ENCODE peak calls at places on chromosomes 16 and 17, in ten cellular contexts. One of them, this sample, is unnamed.

GRCh38 chr17:77592503-77592902 is 366.0 kb upstream of the TNRC6C start:
- DNase-seq in lower lobe of right lung: no peak
- DNase-seq in GM13976: no peak
- DNase-seq in fibroblast of the aortic adventitia: no peak
- DNase-seq in esophagus squamous epithelium: no peak
- DNase-seq in heart left ventricle: no peak
- DNase-seq in A549: no peak
- DNase-seq in fibroblast of mammary gland: no peak
- DNase-seq in progenitor cell of endocrine pancreas: no peak
- DNase-seq in GM20000: no peak
- DNase-seq in this sample: no peak

GRCh38 chr16:56325956-56326355 is 99.4 kb downstream of the AMFR start:
- DNase-seq in lower lobe of right lung: no peak
- DNase-seq in GM13976: no peak
- DNase-seq in fibroblast of the aortic adventitia: no peak
- DNase-seq in esophagus squamous epithelium: no peak
- DNase-seq in heart left ventricle: no peak
- DNase-seq in A549: no peak
- DNase-seq in fibroblast of mammary gland: no peak
- DNase-seq in progenitor cell of endocrine pancreas: no peak
- DNase-seq in GM20000: no peak
- DNase-seq in this sample: no peak

GRCh38 chr16:23296994-23297393 is 5.1 kb upstream of the SCNN1B start:
- DNase-seq in lower lobe of right lung: no peak
- DNase-seq in GM13976: peak
- DNase-seq in fibroblast of the aortic adventitia: no peak
- DNase-seq in esophagus squamous epithelium: no peak
- DNase-seq in heart left ventricle: no peak
- DNase-seq in A549: peak
- DNase-seq in fibroblast of mammary gland: no peak
- DNase-seq in progenitor cell of endocrine pancreas: no peak
- DNase-seq in GM20000: peak
- DNase-seq in this sample: no peak

GRCh38 chr16:30867747-30868146 is 26.1 kb downstream of the BCL7C start:
- DNase-seq in lower lobe of right lung: no peak
- DNase-seq in GM13976: no peak
- DNase-seq in fibroblast of the aortic adventitia: no peak
- DNase-seq in esophagus squamous epithelium: no peak
- DNase-seq in heart left ventricle: no peak
- DNase-seq in A549: peak
- DNase-seq in fibroblast of mammary gland: peak
- DNase-seq in progenitor cell of endocrine pancreas: no peak
- DNase-seq in GM20000: no peak
- DNase-seq in this sample: no peak

GRCh38 chr17:876272-876671 is 94.1 kb downstream of the MRM3 start:
- DNase-seq in lower lobe of right lung: no peak
- DNase-seq in GM13976: peak
- DNase-seq in fibroblast of the aortic adventitia: no peak
- DNase-seq in esophagus squamous epithelium: no peak
- DNase-seq in heart left ventricle: no peak
- DNase-seq in A549: no peak
- DNase-seq in fibroblast of mammary gland: no peak
- DNase-seq in progenitor cell of endocrine pancreas: no peak
- DNase-seq in GM20000: peak
- DNase-seq in this sample: no peak

GRCh38 chr17:907725-908124 is 71.9 kb downstream of the NXN start:
- DNase-seq in lower lobe of right lung: no peak
- DNase-seq in GM13976: no peak
- DNase-seq in fibroblast of the aortic adventitia: no peak
- DNase-seq in esophagus squamous epithelium: no peak
- DNase-seq in heart left ventricle: no peak
- DNase-seq in A549: no peak
- DNase-seq in fibroblast of mammary gland: no peak
- DNase-seq in progenitor cell of endocrine pancreas: no peak
- DNase-seq in GM20000: no peak
- DNase-seq in this sample: no peak

GRCh38 chr17:77959216-77959925 is 868 bp downstream of the TNRC6C start:
- DNase-seq in lower lobe of right lung: peak
- DNase-seq in GM13976: peak
- DNase-seq in fibroblast of the aortic adventitia: peak
- DNase-seq in esophagus squamous epithelium: no peak
- DNase-seq in heart left ventricle: peak
- DNase-seq in A549: no peak
- DNase-seq in fibroblast of mammary gland: no peak
- DNase-seq in progenitor cell of endocrine pancreas: no peak
- DNase-seq in GM20000: peak
- DNase-seq in this sample: no peak

GRCh38 chr17:74368341-74369152 is 1.2 kb downstream of the GPR142 start:
- DNase-seq in lower lobe of right lung: peak
- DNase-seq in GM13976: peak
- DNase-seq in fibroblast of the aortic adventitia: peak
- DNase-seq in esophagus squamous epithelium: peak
- DNase-seq in heart left ventricle: peak
- DNase-seq in A549: peak
- DNase-seq in fibroblast of mammary gland: peak
- DNase-seq in progenitor cell of endocrine pancreas: peak
- DNase-seq in GM20000: peak
- DNase-seq in this sample: peak

DNA sequence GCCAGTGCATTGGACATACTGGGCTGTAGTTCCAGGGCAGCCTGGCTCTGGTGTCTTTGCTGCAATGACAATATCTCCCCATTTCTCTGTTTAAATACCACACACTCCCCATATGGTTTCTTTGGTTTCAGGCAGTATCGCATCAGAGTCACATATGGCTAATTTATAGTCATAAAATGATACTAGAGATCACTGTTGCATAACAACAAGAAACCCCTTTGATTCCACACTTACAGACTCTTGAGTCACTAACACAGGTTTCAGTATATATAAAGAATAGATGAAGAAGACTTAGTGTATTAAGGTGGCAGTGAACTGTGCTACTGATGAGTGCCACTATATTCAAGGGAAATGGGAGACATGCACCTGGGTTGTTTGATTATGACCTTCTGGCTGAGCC is 281.6 kb downstream of the WWOX start:
- DNase-seq in lower lobe of right lung: no peak
- DNase-seq in GM13976: no peak
- DNase-seq in fibroblast of the aortic adventitia: no peak
- DNase-seq in esophagus squamous epithelium: no peak
- DNase-seq in heart left ventricle: no peak
- DNase-seq in A549: no peak
- DNase-seq in fibroblast of mammary gland: no peak
- DNase-seq in progenitor cell of endocrine pancreas: no peak
- DNase-seq in GM20000: no peak
- DNase-seq in this sample: no peak
- TF ChIP-seq CTCF in lower lobe of right lung: no peak
- TF ChIP-seq CTCF in GM13976: no peak
- TF ChIP-seq CTCF in fibroblast of the aortic adventitia: no peak
- TF ChIP-seq CTCF in esophagus squamous epithelium: no peak
- TF ChIP-seq CTCF in heart left ventricle: no peak
- TF ChIP-seq CTCF in A549: no peak
- TF ChIP-seq CTCF in fibroblast of mammary gland: no peak
- TF ChIP-seq CTCF in progenitor cell of endocrine pancreas: no peak
- TF ChIP-seq CTCF in GM20000: no peak
- TF ChIP-seq CTCF in this sample: no peak

GRCh38 chr16:82643936-82644630 is 17.3 kb downstream of the CDH13 start:
- DNase-seq in lower lobe of right lung: no peak
- DNase-seq in GM13976: no peak
- DNase-seq in fibroblast of the aortic adventitia: no peak
- DNase-seq in esophagus squamous epithelium: no peak
- DNase-seq in heart left ventricle: no peak
- DNase-seq in A549: no peak
- DNase-seq in fibroblast of mammary gland: no peak
- DNase-seq in progenitor cell of endocrine pancreas: no peak
- DNase-seq in GM20000: no peak
- DNase-seq in this sample: no peak

GRCh38 chr16:82643136-82643535 is 16.4 kb downstream of the CDH13 start:
- DNase-seq in lower lobe of right lung: no peak
- DNase-seq in GM13976: no peak
- DNase-seq in fibroblast of the aortic adventitia: no peak
- DNase-seq in esophagus squamous epithelium: no peak
- DNase-seq in heart left ventricle: no peak
- DNase-seq in A549: no peak
- DNase-seq in fibroblast of mammary gland: no peak
- DNase-seq in progenitor cell of endocrine pancreas: no peak
- DNase-seq in GM20000: no peak
- DNase-seq in this sample: no peak

GRCh38 chr16:82639263-82639662 is 12.5 kb downstream of the CDH13 start:
- DNase-seq in lower lobe of right lung: no peak
- DNase-seq in GM13976: no peak
- DNase-seq in fibroblast of the aortic adventitia: no peak
- DNase-seq in esophagus squamous epithelium: no peak
- DNase-seq in heart left ventricle: no peak
- DNase-seq in A549: no peak
- DNase-seq in fibroblast of mammary gland: no peak
- DNase-seq in progenitor cell of endocrine pancreas: no peak
- DNase-seq in GM20000: no peak
- DNase-seq in this sample: peak

GRCh38 chr16:82639666-82640336 is 13.0 kb downstream of the CDH13 start:
- DNase-seq in lower lobe of right lung: peak
- DNase-seq in GM13976: peak
- DNase-seq in fibroblast of the aortic adventitia: peak
- DNase-seq in esophagus squamous epithelium: no peak
- DNase-seq in heart left ventricle: peak
- DNase-seq in A549: peak
- DNase-seq in fibroblast of mammary gland: peak
- DNase-seq in progenitor cell of endocrine pancreas: peak
- DNase-seq in GM20000: peak
- DNase-seq in this sample: peak

DNA sequence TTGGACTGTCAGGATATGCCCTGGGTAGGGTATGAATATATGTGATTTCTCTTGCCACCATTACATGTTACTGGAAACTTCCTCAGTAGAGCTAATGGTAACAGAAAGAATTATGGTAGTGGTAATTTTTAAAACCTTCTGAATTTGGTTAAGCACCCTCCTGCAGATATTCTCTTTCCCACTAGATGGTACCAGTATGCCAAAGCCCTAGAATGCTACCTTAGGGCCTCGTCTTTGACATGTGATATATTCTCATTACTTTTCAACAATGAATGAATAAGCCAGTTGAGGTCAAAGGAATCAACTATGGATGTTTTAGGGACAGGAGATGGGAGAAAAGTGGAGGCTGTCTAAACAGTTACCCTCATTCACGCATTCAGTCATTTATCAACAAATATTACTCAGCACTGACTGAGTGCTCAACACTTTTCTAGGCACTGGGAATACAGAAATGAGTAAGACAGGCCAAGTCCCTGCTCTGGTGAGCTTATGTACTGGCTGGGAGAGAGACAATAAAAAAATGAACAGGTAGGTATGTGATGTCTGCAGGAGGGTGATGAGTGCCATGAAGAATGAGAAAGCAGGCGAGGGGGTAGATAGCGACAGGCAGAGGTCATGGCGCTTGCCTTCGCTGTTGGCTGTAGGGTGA is 14.7 kb downstream of the CDH13 start:
- DNase-seq in lower lobe of right lung: no peak
- DNase-seq in GM13976: no peak
- DNase-seq in fibroblast of the aortic adventitia: peak
- DNase-seq in esophagus squamous epithelium: no peak
- DNase-seq in heart left ventricle: no peak
- DNase-seq in A549: no peak
- DNase-seq in fibroblast of mammary gland: peak
- DNase-seq in progenitor cell of endocrine pancreas: no peak
- DNase-seq in GM20000: no peak
- DNase-seq in this sample: peak
- TF ChIP-seq CTCF in lower lobe of right lung: no peak
- TF ChIP-seq CTCF in GM13976: peak
- TF ChIP-seq CTCF in fibroblast of the aortic adventitia: peak
- TF ChIP-seq CTCF in esophagus squamous epithelium: no peak
- TF ChIP-seq CTCF in heart left ventricle: peak
- TF ChIP-seq CTCF in A549: no peak
- TF ChIP-seq CTCF in fibroblast of mammary gland: peak
- TF ChIP-seq CTCF in progenitor cell of endocrine pancreas: no peak
- TF ChIP-seq CTCF in GM20000: peak
- TF ChIP-seq CTCF in this sample: peak

DNA sequence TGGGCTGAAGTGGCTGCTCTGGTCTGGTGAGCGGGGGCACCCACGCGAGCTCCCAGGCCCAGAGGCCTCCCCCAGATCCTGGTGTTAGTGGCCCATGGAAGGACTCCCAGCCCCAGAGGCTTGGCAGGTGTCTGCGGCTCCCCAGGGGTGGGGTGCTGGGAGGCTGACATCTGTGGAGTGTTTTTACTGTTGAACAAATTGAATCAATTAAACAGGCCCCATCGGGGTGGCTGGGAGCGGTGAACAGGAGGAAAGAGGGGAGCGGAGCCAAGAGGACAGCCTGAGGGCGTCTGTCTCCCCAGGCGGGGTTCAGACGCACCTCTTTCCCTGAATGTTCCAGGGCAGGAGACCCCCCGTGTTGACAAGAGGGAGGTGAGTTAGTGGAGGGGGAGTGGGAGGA is 29.9 kb downstream of the ACTG1 start:
- DNase-seq in lower lobe of right lung: no peak
- DNase-seq in GM13976: no peak
- DNase-seq in fibroblast of the aortic adventitia: no peak
- DNase-seq in esophagus squamous epithelium: no peak
- DNase-seq in heart left ventricle: no peak
- DNase-seq in A549: no peak
- DNase-seq in fibroblast of mammary gland: no peak
- DNase-seq in progenitor cell of endocrine pancreas: no peak
- DNase-seq in GM20000: no peak
- DNase-seq in this sample: no peak
- TF ChIP-seq CTCF in lower lobe of right lung: no peak
- TF ChIP-seq CTCF in GM13976: no peak
- TF ChIP-seq CTCF in fibroblast of the aortic adventitia: no peak
- TF ChIP-seq CTCF in esophagus squamous epithelium: no peak
- TF ChIP-seq CTCF in heart left ventricle: no peak
- TF ChIP-seq CTCF in A549: no peak
- TF ChIP-seq CTCF in fibroblast of mammary gland: no peak
- TF ChIP-seq CTCF in progenitor cell of endocrine pancreas: no peak
- TF ChIP-seq CTCF in GM20000: no peak
- TF ChIP-seq CTCF in this sample: no peak

GRCh38 chr17:81665205-81666091 is 957 bp downstream of the OXLD1 start:
- DNase-seq in lower lobe of right lung: peak
- DNase-seq in GM13976: peak
- DNase-seq in fibroblast of the aortic adventitia: peak
- DNase-seq in esophagus squamous epithelium: no peak
- DNase-seq in heart left ventricle: no peak
- DNase-seq in A549: peak
- DNase-seq in fibroblast of mammary gland: peak
- DNase-seq in progenitor cell of endocrine pancreas: no peak
- DNase-seq in GM20000: peak
- DNase-seq in this sample: peak

GRCh38 chr17:81664051-81664470 is 2.3 kb downstream of the OXLD1 start:
- DNase-seq in lower lobe of right lung: no peak
- DNase-seq in GM13976: no peak
- DNase-seq in fibroblast of the aortic adventitia: no peak
- DNase-seq in esophagus squamous epithelium: no peak
- DNase-seq in heart left ventricle: no peak
- DNase-seq in A549: no peak
- DNase-seq in fibroblast of mammary gland: peak
- DNase-seq in progenitor cell of endocrine pancreas: no peak
- DNase-seq in GM20000: no peak
- DNase-seq in this sample: no peak

GRCh38 chr17:81666092-81666341 is 388 bp downstream of the OXLD1 start:
- DNase-seq in lower lobe of right lung: no peak
- DNase-seq in GM13976: no peak
- DNase-seq in fibroblast of the aortic adventitia: no peak
- DNase-seq in esophagus squamous epithelium: no peak
- DNase-seq in heart left ventricle: no peak
- DNase-seq in A549: no peak
- DNase-seq in fibroblast of mammary gland: no peak
- DNase-seq in progenitor cell of endocrine pancreas: no peak
- DNase-seq in GM20000: no peak
- DNase-seq in this sample: no peak

GRCh38 chr17:81666342-81667191 is at the start of the genes CCDC137 and OXLD1:
- DNase-seq in lower lobe of right lung: peak
- DNase-seq in GM13976: peak
- DNase-seq in fibroblast of the aortic adventitia: peak
- DNase-seq in esophagus squamous epithelium: peak
- DNase-seq in heart left ventricle: peak
- DNase-seq in A549: peak
- DNase-seq in fibroblast of mammary gland: peak
- DNase-seq in progenitor cell of endocrine pancreas: peak
- DNase-seq in GM20000: peak
- DNase-seq in this sample: peak

GRCh38 chr17:81667754-81668153 is 1.2 kb downstream of the CCDC137 start:
- DNase-seq in lower lobe of right lung: no peak
- DNase-seq in GM13976: no peak
- DNase-seq in fibroblast of the aortic adventitia: no peak
- DNase-seq in esophagus squamous epithelium: no peak
- DNase-seq in heart left ventricle: no peak
- DNase-seq in A549: no peak
- DNase-seq in fibroblast of mammary gland: peak
- DNase-seq in progenitor cell of endocrine pancreas: no peak
- DNase-seq in GM20000: no peak
- DNase-seq in this sample: peak
- TF ChIP-seq CTCF in lower lobe of right lung: no peak
- TF ChIP-seq CTCF in GM13976: no peak
- TF ChIP-seq CTCF in fibroblast of the aortic adventitia: no peak
- TF ChIP-seq CTCF in esophagus squamous epithelium: no peak
- TF ChIP-seq CTCF in heart left ventricle: no peak
- TF ChIP-seq CTCF in A549: no peak
- TF ChIP-seq CTCF in fibroblast of mammary gland: no peak
- TF ChIP-seq CTCF in progenitor cell of endocrine pancreas: no peak
- TF ChIP-seq CTCF in GM20000: no peak
- TF ChIP-seq CTCF in this sample: no peak